ENCODE peak calls at places on chromosomes 4 and X, in eight cellular contexts. Q is neural progenitor cell, C is hepatocyte, U is K562, L is PC-3, K is fibroblast of lung, Y is PC-9, J is DND-41. E is an unnamed sample.

GRCh38 chr4:159417006-159417405 is 314.1 kb downstream of the RAPGEF2 start:
- DNase-seq in L (peak), Q (no peak), U (no peak), K (no peak), Y (no peak), C (no peak), J (no peak), E (no peak)

GRCh38 chrX:103253608-103254007 is 1.3 kb downstream of the TCEAL8 start:
- DNase-seq in K (peak), U (peak), L (no peak), Y (no peak), J (no peak), C (no peak), Q (peak), E (no peak)

GRCh38 chr4:174853629-174854028 is 24.6 kb upstream of the GLRA3 start:
- DNase-seq in U (no peak), J (no peak), Q (no peak), L (no peak), K (no peak), Y (no peak), C (no peak), E (no peak)

GRCh38 chrX:103338663-103339062 is 8.6 kb downstream of the TCEAL7 start:
- DNase-seq in J (no peak), U (no peak), K (no peak), C (no peak), L (no peak), Y (no peak), Q (no peak), E (no peak)

GRCh38 chr4:37666625-37667071 is 19.5 kb downstream of the RELL1 start:
- DNase-seq in L (peak), K (peak), Q (no peak), J (peak), C (peak), U (no peak), Y (peak), E (peak)

GRCh38 chr4:165656829-165657467 is 216.1 kb upstream of the TLL1 start:
- DNase-seq in C (no peak), U (no peak), Y (no peak), K (no peak), Q (peak), L (peak), J (no peak), E (peak)

GRCh38 chr4:155946486-155946885 is 7.2 kb downstream of the CTSO start:
- DNase-seq in C (no peak), K (peak), Y (no peak), U (no peak), J (no peak), L (no peak), Q (no peak), E (no peak)

GRCh38 chr4:40923326-40924095 is 173.8 kb downstream of the NSUN7 start:
- DNase-seq in K (no peak), J (no peak), Q (no peak), Y (no peak), U (no peak), C (no peak), L (no peak), E (no peak)

GRCh38 chr4:25454491-25454890 is 77.4 kb downstream of the ANAPC4 start:
- DNase-seq in L (no peak), C (no peak), Q (no peak), J (no peak), U (no peak), K (no peak), Y (no peak), E (no peak)

GRCh38 chr4:4284827-4285618 is 4.9 kb downstream of the LYAR start:
- DNase-seq in J (no peak), K (peak), L (peak), Y (peak), U (no peak), Q (no peak), C (peak), E (no peak)

GRCh38 chr4:138576684-138577083 is 334.5 kb upstream of the SLC7A11 start:
- DNase-seq in U (peak), Q (peak), Y (no peak), L (peak), J (no peak), K (peak), C (peak), E (peak)

GRCh38 chrX:41019041-41019392 is 66.2 kb upstream of the USP9X start:
- DNase-seq in Y (no peak), Q (no peak), K (no peak), U (no peak), L (no peak), C (no peak), J (no peak), E (no peak)

GRCh38 chrX:84248226-84248625 is 60.2 kb upstream of the RPS6KA6 start:
- DNase-seq in Q (no peak), U (no peak), Y (no peak), K (peak), L (peak), C (no peak), J (no peak), E (no peak)

GRCh38 chr4:98951710-98952109 is 22.8 kb upstream of the EIF4E start:
- DNase-seq in Q (no peak), Y (no peak), U (no peak), K (no peak), C (no peak), J (no peak), L (no peak), E (no peak)

GRCh38 chr4:23937173-23937572 is 47.3 kb upstream of the PPARGC1A start:
- DNase-seq in C (no peak), L (no peak), J (no peak), U (no peak), K (peak), Y (no peak), Q (no peak), E (no peak)

GRCh38 chr4:21593268-21594002 is 355.1 kb downstream of the KCNIP4 start:
- DNase-seq in Y (no peak), U (no peak), K (no peak), L (no peak), J (no peak), Q (no peak), C (peak), E (no peak)

GRCh38 chr4:36399762-36400353 is 118.4 kb downstream of the DTHD1 start:
- DNase-seq in U (no peak), L (peak), Y (peak), C (peak), Q (peak), K (peak), J (peak), E (peak)

GRCh38 chr4:9602389-9602914 is 158.2 kb downstream of the DEFB131A start:
- DNase-seq in L (no peak), K (no peak), J (no peak), C (no peak), Y (no peak), U (no peak), Q (no peak), E (no peak)

GRCh38 chrX:124194903-124195302 is 137.6 kb upstream of the TEX13D start:
- DNase-seq in L (no peak), K (peak), C (no peak), U (no peak), J (no peak), Y (no peak), Q (no peak), E (no peak)

GRCh38 chrX:45952030-45952429 is 593.2 kb downstream of the ZNF674 start:
- DNase-seq in U (no peak), K (no peak), C (no peak), Y (no peak), J (no peak), Q (no peak), L (peak), E (peak)

GRCh38 chr4:75702919-75703411 is 21.4 kb upstream of the USO1 start:
- DNase-seq in K (no peak), C (peak), Y (no peak), U (no peak), Q (no peak), L (no peak), J (no peak), E (peak)

GRCh38 chrX:69285881-69286545 is 120.8 kb upstream of the PJA1 start:
- DNase-seq in U (peak), K (peak), J (peak), C (peak), L (peak), Q (peak), Y (peak), E (peak)

GRCh38 chrX:10015711-10016515 is 48.8 kb downstream of the CLDN34 start:
- DNase-seq in U (peak), C (peak), J (peak), Q (peak), Y (peak), L (peak), K (peak), E (peak)

GRCh38 chrX:130626521-130626920 is 224.7 kb downstream of the RBMX2 start:
- DNase-seq in Y (no peak), U (no peak), Q (no peak), C (no peak), J (no peak), K (no peak), L (no peak), E (peak)

GRCh38 chr4:88991746-88992145 is 65.2 kb downstream of the FAM13A start:
- DNase-seq in K (no peak), Q (no peak), Y (peak), C (no peak), U (no peak), L (peak), J (no peak), E (no peak)

GRCh38 chrX:129791961-129792570 is 12.3 kb downstream of the SASH3 start:
- DNase-seq in C (no peak), Y (no peak), L (no peak), J (peak), Q (no peak), K (no peak), U (no peak), E (no peak)

GRCh38 chr4:137390707-137391106 is 141.6 kb downstream of the PCDH18 start:
- DNase-seq in Y (no peak), U (no peak), K (peak), L (no peak), C (no peak), Q (no peak), J (no peak), E (no peak)

GRCh38 chr4:105246712-105247111 is 100.0 kb downstream of the TET2 start:
- DNase-seq in K (peak), J (no peak), C (no peak), L (no peak), U (no peak), Q (peak), Y (no peak), E (no peak)

GRCh38 chr4:8817813-8818062 is 53.9 kb downstream of the HMX1 start:
- DNase-seq in Y (no peak), K (no peak), C (no peak), U (no peak), L (no peak), J (no peak), Q (no peak), E (no peak)

GRCh38 chr4:100366213-100366612 is 151.6 kb downstream of the EMCN start:
- DNase-seq in J (no peak), L (no peak), C (no peak), K (no peak), U (no peak), Q (no peak), Y (no peak), E (peak)

GRCh38 chr4:62917649-62918048 is 1491.6 kb downstream of the TECRL start:
- DNase-seq in C (no peak), K (no peak), L (peak), Q (no peak), U (no peak), J (no peak), Y (no peak), E (no peak)

GRCh38 chr4:140289486-140289885 is 84.0 kb upstream of the SCOC start:
- DNase-seq in J (no peak), U (no peak), K (no peak), C (no peak), Q (peak), L (no peak), Y (no peak), E (no peak)

GRCh38 chr4:95091272-95091671 is 333.5 kb downstream of the BMPR1B start:
- DNase-seq in L (no peak), Q (peak), Y (no peak), U (no peak), K (no peak), C (no peak), J (peak), E (no peak)

GRCh38 chrX:69028006-69028760 is 137.1 kb downstream of the PJA1 start:
- DNase-seq in Q (no peak), C (no peak), L (no peak), Y (no peak), K (no peak), J (no peak), U (no peak), E (no peak)

GRCh38 chrX:44675364-44676024 is 132.8 kb upstream of the FUNDC1 start:
- DNase-seq in Y (peak), L (peak), U (peak), Q (no peak), J (no peak), C (peak), K (peak), E (no peak)

GRCh38 chr4:74738756-74739155 is 55.6 kb downstream of the BTC start:
- DNase-seq in C (no peak), Y (no peak), J (no peak), K (peak), L (peak), U (no peak), Q (no peak), E (no peak)

GRCh38 chrX:153900806-153901752 is 3.4 kb upstream of the AVPR2 start:
- DNase-seq in L (peak), U (peak), C (peak), K (peak), Q (peak), J (peak), Y (peak), E (peak)

GRCh38 chr4:6957994-6958393 is 48.4 kb downstream of the TBC1D14 start:
- DNase-seq in Q (no peak), J (no peak), U (no peak), L (no peak), K (no peak), C (no peak), Y (no peak), E (no peak)

GRCh38 chr4:183906736-183907651 is 1.9 kb downstream of the STOX2 start:
- DNase-seq in K (peak), Q (peak), L (no peak), U (no peak), C (peak), J (no peak), Y (no peak), E (peak)
- TF ChIP-seq EZH2 in K (no peak), Q (no peak), L (no peak), U (no peak), C (peak), J (no peak), Y (no peak), E (no peak)

GRCh38 chr4:78669453-78669852 is 106.7 kb upstream of the BMP2K start:
- DNase-seq in U (no peak), Q (no peak), L (peak), J (no peak), K (no peak), Y (no peak), C (no peak), E (peak)
- TF ChIP-seq CTCF in U (peak), Q (peak), L (peak), J (peak), K (peak), Y (peak), C (peak), E (peak)

GRCh38 chrX:2370436-2370835 is 130.3 kb downstream of the DHRSX start:
- DNase-seq in L (no peak), C (no peak), K (no peak), U (no peak), Q (no peak), J (no peak), Y (no peak), E (no peak)
- TF ChIP-seq EZH2 in L (no peak), C (no peak), K (no peak), U (no peak), Q (no peak), J (no peak), Y (no peak), E (no peak)

GRCh38 chr4:118967393-118967792 is 78.7 kb downstream of the SYNPO2 start:
- DNase-seq in L (no peak), K (peak), J (no peak), Y (no peak), Q (no peak), U (no peak), C (no peak), E (no peak)

GRCh38 chr4:118968006-118968405 is 79.4 kb downstream of the SYNPO2 start:
- DNase-seq in K (peak), Q (peak), C (peak), J (peak), Y (peak), U (no peak), L (peak), E (peak)

GRCh38 chr4:118972167-118972566 is 83.5 kb downstream of the SYNPO2 start:
- DNase-seq in U (no peak), Q (peak), K (no peak), C (no peak), J (no peak), Y (no peak), L (no peak), E (no peak)

GRCh38 chr4:118968813-118969212 is 80.2 kb downstream of the SYNPO2 start:
- DNase-seq in Y (no peak), L (no peak), U (no peak), J (no peak), K (peak), Q (no peak), C (no peak), E (no peak)

GRCh38 chr4:118969359-118969758 is 80.7 kb downstream of the SYNPO2 start:
- DNase-seq in Q (peak), K (peak), Y (peak), C (peak), L (peak), U (no peak), J (no peak), E (peak)
- TF ChIP-seq CTCF in Q (peak), K (peak), Y (peak), C (peak), L (peak), U (peak), J (peak), E (peak)

DNA sequence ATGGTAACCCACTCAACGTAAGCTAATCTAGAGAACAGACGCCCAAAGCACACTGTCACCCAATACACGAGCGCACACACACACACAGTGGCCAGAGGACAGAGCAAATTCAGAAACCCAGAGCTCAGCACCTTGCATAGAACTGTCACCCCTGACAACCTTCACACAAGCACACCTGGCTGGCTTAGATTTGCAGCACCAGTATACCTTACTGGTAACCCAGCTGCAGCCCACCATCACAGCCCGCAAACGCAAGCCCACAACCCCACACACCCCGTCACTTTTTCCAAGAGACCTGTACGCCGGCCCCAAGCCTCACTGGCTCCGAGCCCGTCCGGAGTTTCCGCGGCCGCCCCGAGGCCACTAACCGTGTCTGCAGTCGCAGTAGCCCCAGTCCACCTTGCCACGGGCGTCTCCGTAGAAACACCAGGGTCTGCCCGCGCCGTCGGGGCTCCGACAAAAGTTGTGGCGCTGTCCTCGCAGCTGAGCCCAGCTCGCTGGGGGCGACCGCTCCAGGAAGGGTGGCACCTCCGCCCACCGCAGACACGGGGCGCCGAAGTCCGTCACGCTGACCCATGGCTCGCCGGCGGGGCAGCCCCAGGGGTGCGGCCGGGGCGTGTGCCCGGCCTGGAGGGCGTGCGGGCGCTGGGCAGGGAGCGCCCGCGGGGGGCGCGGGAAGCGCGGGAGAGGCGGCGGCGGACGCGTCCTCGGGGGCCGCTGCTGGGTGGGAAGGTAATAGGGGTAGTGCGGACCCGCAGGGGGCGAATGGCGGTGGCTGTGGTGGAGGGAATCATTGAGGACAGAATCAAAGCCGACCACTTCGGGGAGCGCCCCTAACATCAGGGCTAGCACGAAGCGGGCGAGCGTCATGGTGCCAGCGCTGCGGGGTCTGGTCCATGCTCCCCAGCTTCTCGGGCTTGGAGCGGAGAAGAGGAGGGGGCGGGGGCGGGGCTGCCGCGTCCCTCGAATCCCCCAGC is 664 bp downstream of the PRSS12 start:
- DNase-seq in C (peak), Y (no peak), J (no peak), K (peak), U (no peak), L (no peak), Q (peak), E (peak)
- TF ChIP-seq EZH2 in C (peak), Y (no peak), J (no peak), K (no peak), U (no peak), L (no peak), Q (peak), E (peak)

GRCh38 chr4:108829981-108830492 is 67.2 kb upstream of the ETNPPL start:
- DNase-seq in Y (no peak), C (no peak), J (no peak), L (no peak), K (no peak), U (no peak), Q (no peak), E (no peak)

GRCh38 chr4:108830509-108831244 is 67.8 kb upstream of the ETNPPL start:
- DNase-seq in Y (no peak), L (no peak), U (no peak), C (peak), J (no peak), K (peak), Q (no peak), E (no peak)

GRCh38 chr4:108834787-108835384 is 72.0 kb upstream of the ETNPPL start:
- DNase-seq in K (peak), U (no peak), Q (peak), C (peak), L (peak), J (no peak), Y (no peak), E (peak)

GRCh38 chr4:108834167-108834566 is 71.3 kb upstream of the ETNPPL start:
- DNase-seq in L (peak), Q (no peak), K (peak), Y (no peak), C (no peak), U (no peak), J (no peak), E (no peak)

GRCh38 chr4:108833041-108833440 is 70.2 kb upstream of the ETNPPL start:
- DNase-seq in L (no peak), U (no peak), Q (peak), J (no peak), K (no peak), C (peak), Y (no peak), E (no peak)
- TF ChIP-seq CTCF in L (no peak), U (no peak), Q (peak), J (peak), K (no peak), C (peak), Y (peak), E (no peak)

DNA sequence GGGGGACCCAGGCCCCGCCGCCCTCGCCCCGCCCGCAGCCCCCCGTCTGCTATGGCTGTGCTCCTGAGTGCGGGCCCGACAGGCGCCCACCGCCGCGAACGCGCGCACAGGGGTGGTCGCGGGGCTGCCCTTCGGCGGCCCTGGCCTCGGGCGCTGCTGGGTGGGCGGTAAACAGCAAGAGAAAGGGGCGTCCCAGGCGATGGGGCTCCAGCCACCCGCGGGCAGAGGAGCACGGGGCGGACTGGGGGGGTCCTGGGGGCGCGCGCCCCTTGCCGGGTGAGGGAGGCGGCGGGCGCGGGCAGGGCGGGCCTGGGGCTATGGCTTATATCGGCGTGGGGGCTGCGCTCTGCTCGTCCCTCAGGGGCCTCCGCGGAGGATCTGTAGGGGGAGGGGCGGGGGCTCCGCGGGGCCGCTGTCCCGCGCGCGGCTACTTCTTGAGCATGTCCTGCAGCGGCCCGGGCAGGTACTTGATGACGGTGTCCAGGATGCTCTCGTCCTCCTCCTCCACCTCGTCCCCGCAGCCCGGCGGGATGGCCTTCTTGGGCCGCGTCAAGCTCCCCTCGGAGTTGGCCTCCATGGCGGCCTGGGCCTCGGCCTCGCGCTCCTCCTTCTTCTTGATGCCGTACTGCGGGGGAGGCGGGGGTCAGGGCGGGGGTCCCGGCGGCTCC is 39.7 kb downstream of the CPLX1 start:
- DNase-seq in U (no peak), L (no peak), K (no peak), Q (peak), J (no peak), C (no peak), Y (no peak), E (peak)
- TF ChIP-seq EZH2 in U (no peak), L (no peak), K (no peak), Q (peak), J (no peak), C (peak), Y (no peak), E (no peak)

E was measured in GM23338.